ENCODE peak calls at places on chromosomes 5 and 9, in six cellular contexts. D, A, M, Y, I and P are unnamed samples.

GRCh38 chr9:78296893-78297671 is at the start of gene PSAT1:
- DNase-seq in M (peak; percentile 98), I (peak; percentile 81), D (peak; percentile 99), Y (peak; percentile 95), A (peak; percentile 71), P (peak; percentile 79)

GRCh38 chr5:80255425-80255751 is 460 bp downstream of the SERINC5 start:
- DNase-seq in I (peak; percentile 63), D (peak; percentile 80), A (no peak), M (peak; percentile 50), Y (no peak), P (no peak)

GRCh38 chr5:157049605-157050004 is 9.3 kb downstream of the HAVCR1 start:
- DNase-seq in D (no peak), Y (no peak), I (no peak), A (no peak), M (peak; percentile 50), P (no peak)

GRCh38 chr9:133735894-133736293 is 2.3 kb downstream of the SARDH start:
- DNase-seq in I (no peak), A (no peak), M (no peak), Y (no peak), D (no peak), P (no peak)

GRCh38 chr9:36064448-36065037 is 27.8 kb downstream of the RECK start:
- DNase-seq in I (no peak), A (no peak), M (no peak), Y (no peak), D (peak; percentile 43), P (no peak)

GRCh38 chr5:167629634-167630033 is 661.8 kb upstream of the WWC1 start:
- DNase-seq in D (peak; percentile 80), Y (no peak), A (no peak), I (no peak), M (no peak), P (no peak)

GRCh38 chr9:4508246-4508906 is 18.1 kb downstream of the SLC1A1 start:
- DNase-seq in M (peak; percentile 84), D (peak; percentile 63), A (no peak), Y (peak; percentile 76), I (no peak), P (no peak)

GRCh38 chr5:133117166-133117929 is 65.5 kb downstream of the HSPA4 start:
- DNase-seq in D (no peak), A (no peak), Y (no peak), M (no peak), I (no peak), P (no peak)

GRCh38 chr5:81675420-81675819 is 75.5 kb downstream of the SSBP2 start:
- DNase-seq in D (no peak), I (no peak), M (no peak), A (no peak), Y (no peak), P (no peak)

GRCh38 chr5:135391869-135392255 is 7.2 kb downstream of the MACROH2A1 start:
- DNase-seq in M (no peak), A (no peak), I (no peak), Y (no peak), D (no peak), P (no peak)

GRCh38 chr5:173413476-173413982 is 85.3 kb upstream of the STC2 start:
- DNase-seq in D (no peak), I (no peak), A (no peak), M (no peak), Y (no peak), P (no peak)

GRCh38 chr5:149803641-149804468 is 73.7 kb downstream of the PPARGC1B start:
- DNase-seq in Y (no peak), A (no peak), D (no peak), M (no peak), I (no peak), P (no peak)